ENCODE peak calls at places on chromosomes 16 and 17, in seven cellular contexts. H is CD8-positive, alpha-beta memory T cell; T is IMR-90; V is GM23248; P is CD4-positive, alpha-beta memory T cell; R is PC-3; B is tibial artery. J is an unnamed sample. For H3K4me1, the result is how much of the 10 kb centered on the place peaks cover.

GRCh38 chr17:67016039-67016762 is 28.2 kb upstream of the CACNG1 start:
- DNase-seq in H (no peak), T (no peak), V (no peak), P (no peak), R (no peak), B (no peak), J (no peak)

GRCh38 chr17:60526726-60527125 is 684 bp upstream of the APPBP2 start:
- DNase-seq in H (no peak), T (peak), V (peak), P (no peak), R (no peak), B (no peak), J (no peak)

GRCh38 chr16:65071371-65072311 is 50.2 kb downstream of the CDH11 start:
- DNase-seq in H (no peak), T (peak), V (peak), P (no peak), R (peak), B (peak), J (peak)

GRCh38 chr16:86868746-86869145 is 290.4 kb downstream of the FOXL1 start:
- DNase-seq in H (no peak), T (no peak), V (no peak), P (no peak), R (no peak), B (no peak), J (no peak)

GRCh38 chr17:79530361-79531105 is 80.3 kb downstream of the RBFOX3 start:
- DNase-seq in H (no peak), T (no peak), V (no peak), P (no peak), R (no peak), B (no peak), J (no peak)

GRCh38 chr17:41769985-41770384 is 16.5 kb downstream of the JUP start:
- DNase-seq in H (no peak), T (no peak), V (no peak), P (no peak), R (no peak), B (no peak), J (no peak)

GRCh38 chr17:52084176-52084575 is 74.3 kb downstream of the CA10 start:
- DNase-seq in H (no peak), T (no peak), V (no peak), P (no peak), R (no peak), B (no peak), J (no peak)

GRCh38 chr16:20904507-20905079 is 4.0 kb downstream of the LYRM1 start:
- DNase-seq in H (peak), T (peak), V (peak), P (peak), R (peak), B (no peak), J (no peak)

GRCh38 chr17:78408476-78409020 is 30.1 kb downstream of the PGS1 start:
- DNase-seq in H (no peak), T (no peak), V (no peak), P (no peak), R (no peak), B (no peak), J (no peak)

GRCh38 chr17:38926290-38927070 is 1.1 kb downstream of the LASP1NB start:
- DNase-seq in H (no peak), T (no peak), V (no peak), P (no peak), R (no peak), B (no peak), J (no peak)

GRCh38 chr17:18039535-18040286 is 503 bp downstream of the GID4 start:
- DNase-seq in H (no peak), T (no peak), V (peak), P (no peak), R (peak), B (peak), J (peak)

GRCh38 chr17:79165756-79166473 is 91.3 kb downstream of the ENGASE start:
- DNase-seq in H (no peak), T (no peak), V (no peak), P (no peak), R (no peak), B (no peak), J (no peak)

GRCh38 chr17:77601054-77601979 is 357.2 kb upstream of the TNRC6C start:
- DNase-seq in H (no peak), T (no peak), V (peak), P (no peak), R (no peak), B (peak), J (peak)

GRCh38 chr16:89720520-89720858 is 209 bp downstream of the VPS9D1 start:
- DNase-seq in H (no peak), T (no peak), V (peak), P (no peak), R (peak), B (no peak), J (peak)

GRCh38 chr17:48052956-48053757 is 5.0 kb downstream of the NFE2L1 start:
- DNase-seq in H (no peak), T (peak), V (peak), P (no peak), R (no peak), B (peak), J (peak)

GRCh38 chr16:31491778-31492418 is 9.0 kb downstream of the SLC5A2 start:
- DNase-seq in H (no peak), T (no peak), V (no peak), P (no peak), R (no peak), B (no peak), J (no peak)

GRCh38 chr17:28993013-28993600 is 12.7 kb downstream of the SEZ6 start:
- DNase-seq in H (no peak), T (no peak), V (no peak), P (no peak), R (no peak), B (no peak), J (no peak)

GRCh38 chr17:67836205-67836987 is 11.1 kb downstream of the BPTF start:
- DNase-seq in H (no peak), T (peak), V (peak), P (no peak), R (peak), B (no peak), J (no peak)

GRCh38 chr17:6381526-6382135 is 53.3 kb downstream of the AIPL1 start:
- DNase-seq in H (no peak), T (no peak), V (peak), P (no peak), R (no peak), B (no peak), J (no peak)

GRCh38 chr16:21037168-21037567 is 113.5 kb downstream of the DNAH3 start:
- DNase-seq in H (no peak), T (no peak), V (no peak), P (no peak), R (no peak), B (no peak), J (no peak)

GRCh38 chr17:39139137-39139516 is 12.3 kb downstream of the PLXDC1 start:
- DNase-seq in H (no peak), T (peak), V (peak), P (no peak), R (peak), B (no peak), J (no peak)

GRCh38 chr17:30421592-30421991 is 42.9 kb downstream of the CPD start:
- DNase-seq in H (no peak), T (no peak), V (no peak), P (no peak), R (no peak), B (no peak), J (no peak)

GRCh38 chr16:18792836-18793433 is 2.8 kb upstream of the RPS15A start:
- DNase-seq in H (no peak), T (no peak), V (peak), P (no peak), R (peak), B (no peak), J (no peak)

GRCh38 chr16:89575247-89576172 is at the start of gene CPNE7:
- DNase-seq in H (no peak), T (no peak), V (peak), P (no peak), R (no peak), B (no peak), J (no peak)

GRCh38 chr16:73732681-73733080 is 563.9 kb upstream of the PSMD7 start:
- DNase-seq in H (no peak), T (no peak), V (no peak), P (no peak), R (no peak), B (no peak), J (no peak)

GRCh38 chr17:63533433-63534077 is 10.4 kb downstream of the KCNH6 start:
- DNase-seq in H (no peak), T (no peak), V (no peak), P (no peak), R (no peak), B (no peak), J (no peak)

GRCh38 chr16:14510939-14511797 is 118.9 kb downstream of the PARN start:
- DNase-seq in H (no peak), T (peak), V (peak), P (no peak), R (peak), B (no peak), J (no peak)

GRCh38 chr17:320139-320538 is 32.5 kb downstream of the RPH3AL start:
- DNase-seq in H (no peak), T (peak), V (no peak), P (no peak), R (no peak), B (no peak), J (no peak)

GRCh38 chr17:8057691-8058114 is 18.8 kb downstream of the ALOX15B start:
- DNase-seq in H (peak), T (peak), V (peak), P (peak), R (peak), B (peak), J (no peak)

GRCh38 chr17:42692489-42692888 is 10.2 kb downstream of the CNTNAP1 start:
- DNase-seq in H (no peak), T (no peak), V (no peak), P (no peak), R (no peak), B (no peak), J (no peak)

GRCh38 chr16:88651989-88652762 is 1.3 kb upstream of the CYBA start:
- DNase-seq in H (no peak), T (no peak), V (no peak), P (no peak), R (no peak), B (no peak), J (peak)

GRCh38 chr17:7237761-7238417 is 1.4 kb downstream of the PHF23 start:
- DNase-seq in H (peak), T (peak), V (peak), P (peak), R (peak), B (peak), J (peak)

GRCh38 chr17:7296189-7296861 is 1.9 kb upstream of the YBX2 start:
- DNase-seq in H (peak), T (peak), V (peak), P (peak), R (peak), B (peak), J (peak)

GRCh38 chr16:19177111-19177747 is 9.2 kb downstream of the SYT17 start:
- DNase-seq in H (no peak), T (no peak), V (no peak), P (no peak), R (no peak), B (no peak), J (no peak)

GRCh38 chr16:65044861-65045260 is 77.0 kb downstream of the CDH11 start:
- DNase-seq in H (no peak), T (peak), V (peak), P (no peak), R (no peak), B (no peak), J (no peak)

GRCh38 chr17:77160032-77160876 is 19.5 kb downstream of the SEC14L1 start:
- DNase-seq in H (no peak), T (no peak), V (no peak), P (no peak), R (no peak), B (no peak), J (no peak)

GRCh38 chr17:81921996-81922565 is 4.1 kb upstream of the SIRT7 start:
- DNase-seq in H (no peak), T (no peak), V (no peak), P (no peak), R (no peak), B (no peak), J (no peak)

GRCh38 chr17:81922566-81923301 is 4.8 kb upstream of the SIRT7 start:
- DNase-seq in H (no peak), T (no peak), V (no peak), P (no peak), R (no peak), B (no peak), J (no peak)

GRCh38 chr17:81923302-81924260 is 4.0 kb downstream of the MAFG start:
- DNase-seq in H (no peak), T (peak), V (peak), P (no peak), R (peak), B (peak), J (peak)

GRCh38 chr17:81920612-81921530 is 2.9 kb upstream of the SIRT7 start:
- DNase-seq in H (no peak), T (no peak), V (no peak), P (no peak), R (no peak), B (no peak), J (no peak)

GRCh38 chr17:81921531-81921862 is 3.5 kb upstream of the SIRT7 start:
- DNase-seq in H (no peak), T (no peak), V (no peak), P (no peak), R (no peak), B (no peak), J (no peak)
- H3K27ac ChIP-seq in H (no peak), T (no peak), V (no peak), P (no peak), R (no peak), B (no peak), J (no peak)

DNA sequence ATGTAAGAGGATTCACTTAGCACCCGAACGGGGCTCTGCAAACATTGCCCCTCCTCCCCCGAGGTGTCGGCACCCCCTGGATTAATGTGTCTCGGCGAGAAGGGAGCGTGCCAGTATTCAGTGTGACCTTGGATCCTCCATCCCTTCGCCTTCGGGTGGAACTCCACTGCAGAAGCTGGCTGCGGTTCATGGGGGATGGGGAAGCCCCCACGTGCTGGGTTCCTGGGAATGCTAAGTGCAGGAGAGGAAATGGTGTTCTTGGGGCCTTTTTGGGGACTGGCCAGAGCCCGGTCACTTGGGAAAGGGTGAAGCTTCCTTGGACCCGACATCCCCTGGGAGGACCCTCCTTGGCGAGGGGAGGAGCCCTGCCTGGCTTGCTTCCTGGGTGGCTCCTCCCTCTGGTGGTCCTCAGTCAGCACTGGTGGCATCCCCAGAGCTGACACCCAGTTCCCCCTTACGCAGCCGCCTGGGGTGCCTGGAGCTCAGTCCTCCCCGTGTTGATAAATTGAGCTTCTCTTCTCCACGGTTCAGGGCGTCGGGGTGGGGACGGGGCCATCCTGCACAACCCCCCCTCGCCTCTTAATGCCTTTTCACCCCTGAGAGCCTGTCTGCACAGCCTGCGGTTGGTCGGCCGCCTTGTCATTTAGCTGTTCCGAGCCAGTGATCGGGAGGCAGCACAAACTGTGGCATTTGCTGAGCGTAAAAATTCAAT is 30.8 kb upstream of the GSE1 start:
- DNase-seq in H (no peak), T (no peak), V (peak), P (no peak), R (no peak), B (no peak), J (no peak)
- H3K4me1 ChIP-seq in H (under half), T (under half), V (under half), P (under half), R (under half), B (under half), J (under half)

GRCh38 chr17:56708670-56709410 is 115.3 kb downstream of the NOG start:
- DNase-seq in H (no peak), T (no peak), V (no peak), P (no peak), R (no peak), B (no peak), J (no peak)
- H3K4me3 ChIP-seq in H (no peak), T (no peak), V (no peak), P (no peak), R (no peak), B (no peak), J (no peak)

GRCh38 chr16:69834817-69835477 is 72.8 kb downstream of the WWP2 start:
- DNase-seq in H (no peak), T (no peak), V (no peak), P (no peak), R (no peak), B (no peak), J (no peak)
- H3K27ac ChIP-seq in H (no peak), T (no peak), V (no peak), P (no peak), R (no peak), B (no peak), J (no peak)

GRCh38 chr16:1184980-1185379 is 32.1 kb downstream of the CACNA1H start:
- DNase-seq in H (no peak), T (no peak), V (no peak), P (no peak), R (no peak), B (no peak), J (no peak)
- H3K4me1 ChIP-seq in H (under half), T (under half), V (under half), P (under half), R (under half), B (under half), J (under half)

GRCh38 chr17:45147581-45148182 is 593 bp upstream of the HEXIM1 start:
- DNase-seq in H (peak), T (peak), V (peak), P (peak), R (peak), B (peak), J (peak)
- H3K4me3 ChIP-seq in H (peak), T (peak), V (peak), P (peak), R (peak), B (peak), J (peak)

DNA sequence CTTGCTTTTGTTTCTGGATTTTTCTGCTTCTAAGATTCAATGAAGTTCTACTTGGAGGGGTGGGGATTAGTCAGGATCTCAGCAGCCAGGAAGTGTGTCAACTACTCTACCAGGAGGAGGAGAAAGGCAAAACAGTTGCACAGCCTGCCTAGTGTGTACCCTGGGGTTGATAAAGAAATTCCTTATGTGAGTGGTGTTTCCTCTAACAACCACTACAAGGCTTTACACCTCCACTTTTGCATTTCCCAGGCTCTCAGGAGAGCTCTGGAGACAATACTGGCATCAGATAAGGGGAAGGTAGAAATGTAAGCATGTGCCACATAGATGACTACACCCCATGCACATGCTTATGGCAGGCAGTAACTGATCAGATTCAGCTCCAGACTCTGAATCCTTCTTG is 174.6 kb downstream of the TOX3 start:
- DNase-seq in H (no peak), T (no peak), V (no peak), P (no peak), R (no peak), B (no peak), J (no peak)
- H3K27ac ChIP-seq in H (no peak), T (no peak), V (no peak), P (no peak), R (no peak), B (no peak), J (no peak)

GRCh38 chr17:75649687-75650086 is 16.5 kb downstream of the SMIM5 start:
- DNase-seq in H (no peak), T (no peak), V (no peak), P (no peak), R (no peak), B (no peak), J (no peak)
- H3K4me1 ChIP-seq in H (under half), T (under half), V (under half), P (under half), R (under half), B (under half), J (under half)

GRCh38 chr17:1643293-1643998 is 2.1 kb downstream of the SCARF1 start:
- DNase-seq in H (peak), T (no peak), V (peak), P (peak), R (peak), B (no peak), J (no peak)
- H3K4me3 ChIP-seq in H (peak), T (peak), V (peak), P (no peak), R (peak), B (peak), J (peak)

GRCh38 chr16:1133810-1134520 is 18.9 kb upstream of the CACNA1H start:
- DNase-seq in H (no peak), T (no peak), V (no peak), P (no peak), R (no peak), B (no peak), J (no peak)
- H3K27ac ChIP-seq in H (no peak), T (no peak), V (no peak), P (no peak), R (no peak), B (no peak), J (no peak)

J was measured in heart right ventricle.